ENCODE peak calls at places on chromosomes 12 and 14, in nine cellular contexts. Q, E, X, F, Y, V, L, N and O are unnamed samples.

GRCh38 chr12:102462803-102463499 is 17.4 kb downstream of the IGF1 start:
- DNase-seq in V (no peak), Y (no peak), X (no peak), N (no peak), E (no peak), F (no peak), Q (no peak), L (no peak), O (no peak)

GRCh38 chr14:64645220-64645891 is 58.9 kb upstream of the PLEKHG3 start:
- DNase-seq in N (peak), F (no peak), Q (no peak), V (no peak), E (peak), Y (peak), L (no peak), X (peak), O (no peak)

GRCh38 chr12:113261847-113262470 is 40.7 kb downstream of the TPCN1 start:
- DNase-seq in X (no peak), L (no peak), Q (peak), V (peak), Y (no peak), E (no peak), N (no peak), F (no peak), O (no peak)

GRCh38 chr14:74733241-74733640 is 20.3 kb downstream of the FCF1 start:
- DNase-seq in Y (no peak), N (no peak), F (no peak), V (no peak), Q (no peak), E (no peak), X (no peak), L (no peak), O (no peak)

GRCh38 chr14:71231521-71232393 is 324.5 kb downstream of the PCNX1 start:
- DNase-seq in E (peak), V (no peak), X (no peak), Q (no peak), N (no peak), Y (peak), F (peak), L (no peak), O (no peak)

GRCh38 chr12:51590347-51591019 is 550 bp upstream of the SCN8A start:
- DNase-seq in Y (peak), F (peak), V (peak), X (peak), Q (peak), N (peak), L (no peak), E (peak), O (no peak)

GRCh38 chr14:22131749-22132476 is 457.1 kb downstream of the DAD1 start:
- DNase-seq in V (no peak), X (peak), Y (peak), Q (no peak), F (no peak), E (no peak), N (peak), L (no peak), O (no peak)

GRCh38 chr14:77303417-77304156 is 17.1 kb downstream of the POMT2 start:
- DNase-seq in L (no peak), Y (peak), E (no peak), Q (no peak), F (peak), V (no peak), N (no peak), X (peak), O (no peak)

GRCh38 chr14:72741836-72742681 is 151.8 kb downstream of the DPF3 start:
- DNase-seq in E (peak), F (no peak), Y (no peak), X (no peak), N (no peak), V (no peak), L (no peak), Q (no peak), O (peak)

GRCh38 chr12:46244997-46245396 is 23.8 kb downstream of the SLC38A1 start:
- DNase-seq in F (no peak), Q (no peak), Y (no peak), X (no peak), V (no peak), E (no peak), N (no peak), L (no peak), O (no peak)

GRCh38 chr14:51095854-51096823 is 1.2 kb upstream of the TRIM9 start:
- DNase-seq in V (no peak), X (no peak), E (no peak), F (peak), N (peak), L (no peak), Y (peak), Q (peak), O (no peak)

GRCh38 chr14:54446201-54446693 is 5.1 kb upstream of the CNIH1 start:
- DNase-seq in X (no peak), F (peak), E (no peak), Y (no peak), V (no peak), Q (no peak), L (no peak), N (no peak), O (no peak)

GRCh38 chr12:55743131-55743921 is 404 bp downstream of the GDF11 start:
- DNase-seq in Q (peak), V (peak), F (peak), E (peak), N (peak), X (peak), L (peak), Y (peak), O (peak)

GRCh38 chr12:38983117-38983571 is 77.8 kb upstream of the CPNE8 start:
- DNase-seq in F (no peak), V (no peak), Y (no peak), E (no peak), X (peak), Q (no peak), N (no peak), L (no peak), O (no peak)

GRCh38 chr14:101599234-101599885 is 38.1 kb downstream of the DIO3 start:
- DNase-seq in X (no peak), Q (peak), F (no peak), Y (no peak), E (no peak), N (no peak), V (no peak), L (peak), O (peak)

GRCh38 chr12:65327207-65328076 is 49.0 kb downstream of the MSRB3 start:
- DNase-seq in N (no peak), E (no peak), X (no peak), L (no peak), Y (no peak), V (no peak), Q (no peak), F (no peak), O (no peak)

GRCh38 chr14:50600849-50601248 is 40.9 kb downstream of the ATL1 start:
- DNase-seq in X (peak), Y (no peak), V (no peak), N (no peak), E (no peak), Q (no peak), F (peak), L (no peak), O (no peak)

GRCh38 chr12:112354399-112354798 is 27.8 kb downstream of the HECTD4 start:
- DNase-seq in X (no peak), L (no peak), N (no peak), E (no peak), Y (no peak), Q (no peak), F (no peak), V (no peak), O (no peak)

GRCh38 chr12:21169878-21170472 is 39.0 kb downstream of the SLCO1B1 start:
- DNase-seq in V (peak), L (no peak), E (peak), N (peak), Y (peak), Q (no peak), F (peak), X (peak), O (no peak)

GRCh38 chr14:101634453-101635237 is 73.3 kb downstream of the DIO3 start:
- DNase-seq in E (peak), V (no peak), X (no peak), N (no peak), L (no peak), Y (no peak), Q (no peak), F (no peak), O (no peak)

GRCh38 chr12:97173672-97174385 is 266.8 kb downstream of the NEDD1 start:
- DNase-seq in E (peak), V (no peak), N (no peak), X (no peak), L (no peak), Q (no peak), F (no peak), Y (no peak), O (no peak)

GRCh38 chr14:100294213-100294962 is 11.9 kb downstream of the SLC25A29 start:
- DNase-seq in X (no peak), F (no peak), E (peak), V (no peak), N (no peak), Q (peak), L (no peak), Y (no peak), O (no peak)